ENCODE peak calls at places on chromosomes 1 and 21, in four cellular contexts. D is body of pancreas, A is mucosa of descending colon, B is NB4. X is an unnamed sample.

GRCh38 chr1:245752551-245752950 is 597.8 kb downstream of the KIF26B start:
- DNase-seq in D (no peak), A (no peak), B (no peak), X (no peak)

GRCh38 chr1:168360151-168360550 is 79.5 kb downstream of the TBX19 start:
- DNase-seq in D (no peak), A (no peak), B (no peak), X (no peak)

GRCh38 chr1:212700892-212701819 is 1.5 kb upstream of the BATF3 start:
- DNase-seq in D (peak; percentile 21), A (peak; percentile 37), B (peak; percentile 90), X (peak; percentile 47)

GRCh38 chr1:7940745-7941436 is at the start of gene TNFRSF9:
- DNase-seq in D (no peak), A (no peak), B (peak; percentile 72), X (no peak)

GRCh38 chr1:84540759-84541158 is 33.5 kb downstream of the CTBS start:
- DNase-seq in D (no peak), A (no peak), B (no peak), X (no peak)

GRCh38 chr1:233107130-233107529 is 156.7 kb downstream of the NTPCR start:
- DNase-seq in D (no peak), A (no peak), B (no peak), X (no peak)

GRCh38 chr1:66140072-66140471 is 347.4 kb downstream of the PDE4B start:
- DNase-seq in D (no peak), A (peak; percentile 61), B (no peak), X (no peak)

GRCh38 chr1:246971322-246971721 is 36.5 kb downstream of the ZNF695 start:
- DNase-seq in D (peak; percentile 65), A (peak; percentile 46), B (peak; percentile 63), X (peak; percentile 11)

GRCh38 chr1:237566581-237566980 is 324.1 kb downstream of the ZP4 start:
- DNase-seq in D (no peak), A (no peak), B (no peak), X (no peak)

GRCh38 chr1:209384710-209385550 is 198.6 kb upstream of the CAMK1G start:
- DNase-seq in D (no peak), A (no peak), B (no peak), X (no peak)

GRCh38 chr1:55062801-55063561 is 23.6 kb downstream of the PCSK9 start:
- DNase-seq in D (no peak), A (no peak), B (no peak), X (no peak)

GRCh38 chr21:37522641-37523295 is 156.2 kb downstream of the DYRK1A start:
- DNase-seq in D (no peak), A (no peak), B (no peak), X (no peak)

GRCh38 chr1:207888647-207889046 is 22.3 kb downstream of the CD34 start:
- DNase-seq in D (no peak), A (no peak), B (peak; percentile 52), X (no peak)

GRCh38 chr21:36104306-36105300 is 30.3 kb upstream of the CBR3 start:
- DNase-seq in D (peak; percentile 29), A (peak; percentile 55), B (no peak), X (peak; percentile 48)

GRCh38 chr1:202411421-202411820 is 62.9 kb downstream of the PPP1R12B start:
- DNase-seq in D (no peak), A (no peak), B (no peak), X (no peak)

GRCh38 chr1:81841795-81842194 is 41.1 kb downstream of the ADGRL2 start:
- DNase-seq in D (no peak), A (no peak), B (no peak), X (no peak)

GRCh38 chr21:42818328-42818749 is 61.0 kb downstream of the WDR4 start:
- DNase-seq in D (peak; percentile 64), A (peak; percentile 74), B (peak; percentile 62), X (peak; percentile 61)

GRCh38 chr1:29122987-29123870 is 474 bp downstream of the TMEM200B start:
- DNase-seq in D (no peak), A (peak; percentile 38), B (peak; percentile 36), X (peak; percentile 49)

GRCh38 chr1:115320368-115320767 is 17.7 kb downstream of the NGF start:
- DNase-seq in D (no peak), A (no peak), B (peak; percentile 7), X (no peak)

GRCh38 chr1:167068761-167069160 is 21.4 kb downstream of the GPA33 start:
- DNase-seq in D (no peak), A (no peak), B (no peak), X (no peak)

GRCh38 chr1:153386500-153386901 is 4.4 kb downstream of the S100A8 start:
- DNase-seq in D (no peak), A (no peak), B (peak; percentile 90), X (no peak)

GRCh38 chr1:206464456-206464964 is 5.8 kb upstream of the IKBKE start:
- DNase-seq in D (no peak), A (no peak), B (no peak), X (no peak)

GRCh38 chr1:9008236-9008635 is 18.0 kb downstream of the SLC2A7 start:
- DNase-seq in D (no peak), A (no peak), B (no peak), X (no peak)

GRCh38 chr1:59006309-59006698 is 222.5 kb upstream of the JUN start:
- DNase-seq in D (no peak), A (no peak), B (no peak), X (no peak)

GRCh38 chr21:36790616-36791015 is 91.7 kb downstream of the SIM2 start:
- DNase-seq in D (no peak), A (no peak), B (peak; percentile 17), X (no peak)

DNA sequence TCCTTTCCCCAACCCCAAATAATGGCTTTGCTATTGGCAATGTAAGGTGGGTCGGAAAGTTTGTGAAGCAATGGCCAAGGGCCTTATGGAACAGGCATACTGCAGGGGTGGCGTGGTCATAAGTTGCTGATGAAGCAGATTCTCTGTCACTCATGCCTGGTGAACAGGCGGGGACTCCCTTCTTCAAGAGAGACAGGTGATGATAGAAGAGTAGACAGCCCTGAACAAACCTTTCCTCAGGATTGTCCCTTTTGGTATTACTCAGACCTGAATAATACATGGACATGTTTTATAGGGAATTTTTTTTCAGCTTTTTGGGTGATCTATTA is 12.7 kb downstream of the DDR2 start:
- DNase-seq in D (no peak), A (no peak), B (no peak), X (no peak)
- TF ChIP-seq CTCF in D (no peak), A (no peak), B (no peak), X (no peak)

DNA sequence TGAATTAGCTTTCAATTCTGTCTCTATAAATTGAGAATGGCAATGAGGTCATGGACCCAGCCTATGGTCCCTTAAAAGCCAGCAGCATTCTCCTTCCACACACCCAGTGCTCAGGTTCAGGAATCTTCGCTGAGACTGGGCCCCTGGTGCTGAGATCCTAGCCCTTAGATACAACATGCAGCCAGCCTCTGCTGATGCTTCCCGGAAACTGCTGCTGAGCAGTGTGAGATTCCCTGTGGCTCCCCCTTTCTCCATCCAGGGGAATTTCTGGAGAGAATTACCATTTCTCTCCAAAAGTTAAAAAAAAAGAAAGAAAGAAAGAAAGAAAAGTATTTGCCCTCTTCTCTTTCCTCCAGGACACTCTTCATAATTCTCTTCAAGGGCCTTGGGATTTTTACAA is 31.7 kb upstream of the RALGPS2 start:
- DNase-seq in D (no peak), A (no peak), B (no peak), X (peak; percentile 15)
- TF ChIP-seq CTCF in D (no peak), A (no peak), B (no peak), X (no peak)

DNA sequence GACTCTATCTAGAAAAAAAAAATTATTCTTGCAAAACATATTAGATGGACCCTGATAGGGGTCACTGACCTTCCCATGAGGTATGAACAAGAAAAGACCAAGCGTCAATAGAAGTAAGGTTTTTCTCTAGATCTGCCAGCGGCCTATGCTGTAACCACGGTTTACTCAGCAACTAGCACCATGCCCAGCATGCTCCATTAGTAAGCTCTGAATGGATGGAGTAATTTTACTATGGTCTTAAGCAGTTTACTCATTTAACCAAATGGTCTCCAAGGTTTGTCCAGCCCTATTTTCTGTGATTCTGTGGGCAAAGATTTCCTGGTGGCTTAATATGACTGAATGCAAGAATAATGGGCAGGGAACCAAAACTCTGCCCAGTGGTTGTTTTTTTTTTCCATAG is 113.9 kb downstream of the ADSS2 start:
- DNase-seq in D (no peak), A (no peak), B (no peak), X (no peak)
- TF ChIP-seq CTCF in D (no peak), A (no peak), B (no peak), X (no peak)

GRCh38 chr1:116919802-116920201 is 10.1 kb downstream of the PTGFRN start:
- DNase-seq in D (peak; percentile 62), A (peak; percentile 56), B (no peak), X (no peak)
- TF ChIP-seq CTCF in D (no peak), A (no peak), B (no peak), X (no peak)

GRCh38 chr1:24964811-24965570 is 34.9 kb upstream of the RUNX3 start:
- DNase-seq in D (peak; percentile 15), A (peak; percentile 79), B (peak; percentile 98), X (no peak)

GRCh38 chr1:24963943-24964677 is 34.0 kb upstream of the RUNX3 start:
- DNase-seq in D (no peak), A (no peak), B (no peak), X (no peak)

GRCh38 chr1:24961334-24961733 is 31.3 kb upstream of the RUNX3 start:
- DNase-seq in D (no peak), A (no peak), B (no peak), X (no peak)

GRCh38 chr1:24961961-24962861 is 32.1 kb upstream of the RUNX3 start:
- DNase-seq in D (no peak), A (no peak), B (peak; percentile 67), X (peak; percentile 35)

DNA sequence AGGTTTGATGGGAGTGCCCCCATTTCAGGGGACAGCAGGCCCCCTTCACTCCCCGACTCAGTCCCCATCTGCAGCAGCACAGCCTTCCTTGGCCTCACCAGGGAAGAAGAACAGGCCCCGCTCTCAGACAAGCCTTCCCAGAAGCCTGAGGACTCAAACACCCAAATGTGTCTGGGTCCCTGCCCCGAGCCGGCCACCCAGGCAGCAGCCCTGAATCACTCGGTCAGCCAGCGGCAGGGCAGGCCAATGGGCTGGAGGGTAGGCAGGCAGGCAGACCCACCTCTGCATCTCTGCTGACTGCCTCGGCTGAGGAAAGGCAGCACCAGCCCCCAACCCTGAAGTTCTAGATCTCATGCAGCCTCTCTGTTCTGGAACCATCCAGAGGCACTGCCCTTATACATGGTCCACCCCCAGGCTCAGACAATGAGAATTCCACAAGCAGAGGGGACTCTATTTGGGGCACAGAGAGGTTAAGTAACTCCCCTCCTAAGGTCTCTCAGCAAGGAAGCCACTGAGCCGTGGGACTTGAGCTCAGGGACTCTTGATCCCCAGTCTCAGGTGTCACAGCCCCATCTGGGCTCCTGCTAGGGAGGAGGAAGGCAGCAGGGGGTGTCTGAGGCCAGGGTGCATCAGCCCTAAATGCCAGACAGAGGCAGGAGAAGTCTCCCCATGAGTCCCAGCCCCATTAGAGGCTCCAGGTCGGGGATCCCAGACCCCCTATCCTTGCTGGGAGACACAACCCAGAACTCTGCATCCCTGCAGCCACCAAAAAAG is 33.2 kb upstream of the RUNX3 start:
- DNase-seq in D (no peak), A (peak; percentile 49), B (peak; percentile 53), X (no peak)
- TF ChIP-seq CTCF in D (no peak), A (no peak), B (no peak), X (no peak)